ENCODE peak calls at places on chromosomes 6 and 20, in five cellular contexts. V, S, I, J and R are unnamed samples.

GRCh38 chr20:32088759-32089158 is 20.8 kb upstream of the TM9SF4 start:
- DNase-seq in I (no peak), V (no peak), S (no peak), J (no peak), R (no peak)

GRCh38 chr6:119348308-119349040 is 1.1 kb downstream of the MAN1A1 start:
- DNase-seq in I (peak), J (no peak), S (peak), V (peak), R (peak)

GRCh38 chr20:34364013-34364382 is 925 bp downstream of the ITCH start:
- DNase-seq in J (no peak), S (peak), V (no peak), I (no peak), R (peak)

GRCh38 chr6:21745543-21746337 is 152.2 kb downstream of the SOX4 start:
- DNase-seq in I (no peak), J (no peak), V (no peak), S (no peak), R (no peak)

GRCh38 chr20:44709380-44709779 is 5.8 kb upstream of the CCN5 start:
- DNase-seq in S (no peak), V (no peak), I (no peak), J (no peak), R (no peak)

GRCh38 chr20:46021361-46022359 is 7.4 kb upstream of the SLC12A5 start:
- DNase-seq in S (no peak), I (peak), J (no peak), V (peak), R (peak)

GRCh38 chr6:63964347-63964746 is 328.7 kb downstream of the PHF3 start:
- DNase-seq in V (no peak), J (no peak), S (no peak), I (no peak), R (no peak)

GRCh38 chr6:111776236-111777189 is 96.7 kb downstream of the FYN start:
- DNase-seq in J (no peak), V (no peak), S (no peak), I (peak), R (no peak)

GRCh38 chr20:64228086-64228485 is 27.5 kb upstream of the PCMTD2 start:
- DNase-seq in S (no peak), I (no peak), V (no peak), J (no peak), R (no peak)

GRCh38 chr20:21125072-21125848 is 622 bp upstream of the KIZ start:
- DNase-seq in S (no peak), V (peak), J (no peak), I (peak), R (peak)

GRCh38 chr20:48236485-48237055 is 451.3 kb upstream of the SULF2 start:
- DNase-seq in I (peak), J (no peak), S (no peak), V (no peak), R (no peak)

GRCh38 chr20:58869662-58870227 is 17.2 kb downstream of the GNAS start:
- DNase-seq in V (no peak), J (no peak), S (no peak), I (no peak), R (no peak)

GRCh38 chr20:62662422-62662821 is 20.1 kb downstream of the SLCO4A1 start:
- DNase-seq in S (no peak), I (no peak), V (no peak), J (no peak), R (peak)

GRCh38 chr6:8760951-8761350 is 325.6 kb upstream of the SLC35B3 start:
- DNase-seq in J (no peak), S (no peak), I (no peak), V (no peak), R (no peak)

GRCh38 chr6:97000138-97000537 is 75.6 kb downstream of the KLHL32 start:
- DNase-seq in S (no peak), V (no peak), J (no peak), I (no peak), R (no peak)

GRCh38 chr6:51777631-51778030 is 309.8 kb downstream of the PKHD1 start:
- DNase-seq in S (no peak), J (no peak), I (no peak), V (no peak), R (no peak)

GRCh38 chr6:7526755-7527154 is 14.7 kb upstream of the DSP start:
- DNase-seq in J (no peak), S (no peak), I (no peak), V (no peak), R (no peak)

GRCh38 chr20:6469695-6470094 is 297.8 kb upstream of the BMP2 start:
- DNase-seq in V (no peak), I (no peak), S (no peak), J (no peak), R (peak)